ENCODE peak calls at places on chromosomes 6 and 20, in five cellular contexts. S, G, N, B and W are unnamed samples.

GRCh38 chr6:121157913-121158312 is 176.4 kb downstream of the TBC1D32 start:
- DNase-seq in N (no peak), B (no peak), G (no peak), S (no peak), W (no peak)

GRCh38 chr6:155853011-155853410 is 397.4 kb upstream of the NOX3 start:
- DNase-seq in S (no peak), B (no peak), N (no peak), G (no peak), W (peak)

GRCh38 chr6:113068569-113068968 is 721.4 kb downstream of the RFPL4B start:
- DNase-seq in S (no peak), N (no peak), G (no peak), B (no peak), W (no peak)

GRCh38 chr20:38497246-38497645 is 24.6 kb downstream of the RALGAPB start:
- DNase-seq in B (no peak), G (no peak), S (no peak), N (no peak), W (no peak)

GRCh38 chr6:47247227-47247797 is 62.4 kb downstream of the TNFRSF21 start:
- DNase-seq in G (no peak), N (peak), S (no peak), B (no peak), W (no peak)

GRCh38 chr20:23412026-23412425 is 9.3 kb downstream of the NAPB start:
- DNase-seq in G (no peak), B (no peak), N (no peak), S (no peak), W (no peak)

GRCh38 chr20:37209193-37209592 is 29.8 kb upstream of the MROH8 start:
- DNase-seq in B (no peak), S (no peak), N (no peak), G (peak), W (no peak)

GRCh38 chr6:2387445-2387844 is 142.0 kb upstream of the GMDS start:
- DNase-seq in N (no peak), B (no peak), G (no peak), S (no peak), W (no peak)

GRCh38 chr6:8006208-8006607 is 58.0 kb downstream of the BLOC1S5 start:
- DNase-seq in B (no peak), N (peak), S (peak), G (no peak), W (peak)

GRCh38 chr6:52063584-52064400 is 23.6 kb downstream of the PKHD1 start:
- DNase-seq in S (peak), B (no peak), G (peak), N (peak), W (peak)

GRCh38 chr20:59999502-59999901 is 41.3 kb downstream of the CDH26 start:
- DNase-seq in N (no peak), B (no peak), S (no peak), G (no peak), W (no peak)

GRCh38 chr6:169452117-169452868 is 198.6 kb upstream of the THBS2 start:
- DNase-seq in B (peak), N (no peak), S (peak), G (no peak), W (no peak)
- H3K4me3 ChIP-seq in B (no peak), N (no peak), S (peak), G (no peak), W (no peak)

DNA sequence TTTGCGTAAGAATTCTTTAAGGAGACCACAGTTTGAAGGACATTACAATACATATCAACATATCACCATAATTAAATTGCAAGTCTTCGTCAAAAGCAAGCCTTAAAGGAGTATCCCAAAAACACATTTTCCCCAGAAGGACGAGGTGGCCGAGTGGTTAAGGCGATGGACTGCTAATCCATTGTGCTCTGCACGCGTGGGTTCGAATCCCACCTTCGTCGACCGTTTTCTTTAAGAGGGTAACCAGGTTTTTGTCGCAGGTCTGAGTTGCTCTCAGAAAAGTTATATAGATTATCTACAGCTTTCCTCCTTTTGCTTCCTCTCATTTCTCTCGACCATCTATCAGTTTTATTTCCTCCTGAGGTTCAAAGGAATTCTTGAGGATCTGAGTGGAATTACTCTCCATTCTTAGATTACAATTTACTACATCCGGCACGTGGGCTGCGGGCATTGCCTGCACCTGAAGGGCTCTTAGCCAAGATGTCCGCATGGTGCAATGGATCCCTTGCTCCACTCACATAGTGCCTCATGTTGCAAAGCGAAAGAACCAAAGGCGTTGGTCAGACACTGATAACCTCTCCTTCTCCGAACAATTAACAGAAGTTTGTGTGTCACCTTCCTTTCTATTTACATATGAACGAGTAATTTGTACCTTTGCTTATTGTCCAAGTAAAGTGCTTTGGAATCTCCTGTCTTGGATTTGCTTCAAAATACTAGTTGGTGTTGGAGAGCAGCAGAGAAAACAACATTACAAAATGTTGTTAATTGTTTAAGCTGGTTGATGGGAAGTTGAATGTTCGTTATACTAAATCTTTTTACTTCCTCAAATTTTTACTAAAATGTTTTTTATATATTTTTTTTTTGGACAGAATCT is 14.0 kb downstream of the POM121L2 start:
- DNase-seq in B (no peak), S (no peak), N (peak), G (peak), W (peak)
- H3K4me3 ChIP-seq in B (no peak), S (peak), N (no peak), G (peak), W (no peak)

GRCh38 chr6:109478848-109479624 is 4.0 kb downstream of the ZBTB24 start:
- DNase-seq in S (no peak), G (no peak), B (no peak), N (no peak), W (no peak)
- H3K4me3 ChIP-seq in S (peak), G (peak), B (peak), N (no peak), W (peak)

GRCh38 chr20:18202966-18203365 is 65.3 kb downstream of the KAT14 start:
- DNase-seq in N (no peak), S (no peak), B (no peak), G (no peak), W (no peak)
- H3K4me3 ChIP-seq in N (no peak), S (no peak), B (no peak), G (no peak), W (no peak)

GRCh38 chr6:111921108-111921507 is 47.9 kb upstream of the FYN start:
- DNase-seq in S (no peak), B (no peak), N (no peak), G (peak), W (no peak)

GRCh38 chr6:111928139-111928538 is 54.9 kb upstream of the FYN start:
- DNase-seq in B (no peak), S (no peak), G (no peak), N (no peak), W (no peak)

GRCh38 chr6:111922454-111923297 is 49.4 kb upstream of the FYN start:
- DNase-seq in S (no peak), B (no peak), N (no peak), G (no peak), W (peak)

GRCh38 chr6:111926731-111927302 is 53.6 kb upstream of the FYN start:
- DNase-seq in N (no peak), B (no peak), G (no peak), S (no peak), W (no peak)

DNA sequence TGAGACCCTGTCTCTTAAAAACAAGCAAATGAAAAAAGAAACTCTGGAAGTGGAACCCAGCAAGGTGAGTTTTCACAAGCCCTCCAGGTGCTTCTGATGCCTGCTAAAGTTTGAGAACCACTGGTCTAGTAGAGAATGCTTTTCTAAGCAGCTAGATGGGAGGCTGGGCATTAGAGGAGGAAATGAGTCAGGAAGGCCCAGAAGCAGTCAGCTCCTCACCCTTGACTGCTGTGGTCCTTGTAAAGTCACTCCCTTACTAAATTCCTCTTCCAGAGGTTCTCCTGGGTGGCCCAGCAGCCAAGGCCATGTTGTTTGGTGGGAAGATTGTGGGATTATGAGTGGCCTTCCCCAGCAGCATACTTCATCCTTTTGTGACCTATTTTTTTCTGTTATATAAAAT is 52.0 kb upstream of the FYN start:
- DNase-seq in G (no peak), B (no peak), S (peak), N (peak), W (no peak)
- H3K4me3 ChIP-seq in G (no peak), B (no peak), S (no peak), N (no peak), W (no peak)

DNA sequence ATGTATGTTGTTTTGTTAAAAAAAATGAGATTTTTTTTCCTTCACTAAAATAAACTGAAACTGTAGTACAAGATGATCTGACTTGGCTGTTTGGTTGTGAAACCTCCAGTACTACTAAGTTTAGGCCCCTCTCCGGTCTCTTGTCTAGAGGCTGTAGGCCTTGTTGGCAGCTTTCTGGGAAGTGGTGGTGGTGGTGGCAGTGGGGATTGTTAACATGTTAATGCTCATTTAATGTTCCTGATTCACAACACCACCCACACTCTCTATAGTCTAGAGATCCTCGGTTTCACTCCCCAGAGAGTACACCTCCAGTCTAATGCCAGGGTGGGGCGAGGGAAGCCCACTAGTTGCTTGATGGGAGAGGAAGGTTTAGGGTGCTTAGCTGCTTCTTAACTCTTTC is 24.1 kb downstream of the STK4 start:
- DNase-seq in B (no peak), G (no peak), N (no peak), S (peak), W (no peak)
- H3K4me3 ChIP-seq in B (no peak), G (no peak), N (no peak), S (peak), W (no peak)

GRCh38 chr6:5723905-5724691 is 282.6 kb downstream of the NRN1 start:
- DNase-seq in G (peak), S (no peak), B (peak), N (no peak), W (no peak)
- H3K4me3 ChIP-seq in G (no peak), S (peak), B (no peak), N (no peak), W (no peak)

GRCh38 chr20:32089637-32090330 is 19.7 kb upstream of the TM9SF4 start:
- DNase-seq in N (no peak), B (no peak), S (no peak), G (peak), W (peak)
- H3K4me3 ChIP-seq in N (no peak), B (no peak), S (no peak), G (no peak), W (no peak)